ENCODE peak calls at places on chromosomes 7 and 10, in four cellular contexts. W is GM12878, F is H1, A is HepG2. L is an unnamed sample.
A peak's percentile ranks its signal among the peaks of the same experiment; 100 is the strongest.

GRCh38 chr7:95693551-95694333 is 78.6 kb upstream of the DYNC1I1 start:
- DNase-seq in W (no peak), F (no peak), A (no peak), L (no peak)

GRCh38 chr10:113891476-113891875 is 37.0 kb downstream of the NHLRC2 start:
- DNase-seq in W (no peak), F (no peak), A (no peak), L (no peak)

GRCh38 chr10:133511907-133512528 is 15.1 kb upstream of the CYP2E1 start:
- DNase-seq in W (no peak), F (no peak), A (no peak), L (no peak)

GRCh38 chr7:22320416-22320815 is 36.5 kb downstream of the RAPGEF5 start:
- DNase-seq in W (no peak), F (no peak), A (no peak), L (no peak)

GRCh38 chr7:151864081-151864480 is 12.8 kb downstream of the PRKAG2 start:
- DNase-seq in W (no peak), F (no peak), A (no peak), L (no peak)

GRCh38 chr7:19939746-19940145 is 166.3 kb upstream of the TMEM196 start:
- DNase-seq in W (no peak), F (no peak), A (no peak), L (no peak)

GRCh38 chr7:16747095-16747494 is 6.5 kb upstream of the TSPAN13 start:
- DNase-seq in W (no peak), F (no peak), A (no peak), L (no peak)

GRCh38 chr7:75866129-75866496 is 12.7 kb upstream of the RHBDD2 start:
- DNase-seq in W (no peak), F (no peak), A (no peak), L (no peak)

GRCh38 chr7:102024769-102025391 is 207.5 kb downstream of the CUX1 start:
- DNase-seq in W (no peak), F (no peak), A (peak; percentile 98), L (no peak)

GRCh38 chr7:95199779-95200558 is 124.4 kb downstream of the PON1 start:
- DNase-seq in W (no peak), F (no peak), A (peak; percentile 49), L (peak; percentile 54)

GRCh38 chr10:82558208-82558607 is 683.2 kb downstream of the NRG3 start:
- DNase-seq in W (no peak), F (no peak), A (no peak), L (no peak)

GRCh38 chr10:29132821-29133156 is 156.1 kb upstream of the LYZL1 start:
- DNase-seq in W (no peak), F (no peak), A (no peak), L (no peak)

GRCh38 chr7:158828343-158829020 is 827 bp downstream of the ESYT2 start:
- DNase-seq in W (no peak), F (peak; percentile 78), A (no peak), L (no peak)

GRCh38 chr7:27753863-27754262 is 13.9 kb downstream of the TAX1BP1 start:
- DNase-seq in W (no peak), F (no peak), A (no peak), L (no peak)

GRCh38 chr10:60663850-60664249 is 114.4 kb upstream of the CDK1 start:
- DNase-seq in W (no peak), F (no peak), A (peak; percentile 6), L (no peak)

GRCh38 chr7:26620352-26620751 is 244.0 kb downstream of the SKAP2 start:
- DNase-seq in W (no peak), F (peak; percentile 74), A (peak; percentile 46), L (peak; percentile 52)

GRCh38 chr10:20984632-20985031 is 87.5 kb upstream of the NEBL start:
- DNase-seq in W (no peak), F (no peak), A (no peak), L (no peak)

GRCh38 chr7:80230327-80230726 is 95.7 kb downstream of the GNAI1 start:
- DNase-seq in W (no peak), F (no peak), A (no peak), L (peak; percentile 36)

GRCh38 chr10:6347391-6347951 is 144.7 kb downstream of the PFKFB3 start:
- DNase-seq in W (peak; percentile 12), F (no peak), A (no peak), L (no peak)

GRCh38 chr7:30412810-30413504 is 65.6 kb downstream of the NOD1 start:
- DNase-seq in W (peak; percentile 16), F (peak; percentile 48), A (peak; percentile 88), L (peak; percentile 84)

GRCh38 chr7:34952822-34953221 is 84.5 kb downstream of the DPY19L1 start:
- DNase-seq in W (no peak), F (no peak), A (no peak), L (no peak)

GRCh38 chr7:144531181-144531580 is 127.7 kb upstream of the NOBOX start:
- DNase-seq in W (no peak), F (no peak), A (no peak), L (no peak)

GRCh38 chr10:5782174-5782573 is 31.1 kb downstream of the GDI2 start:
- DNase-seq in W (no peak), F (no peak), A (no peak), L (no peak)

GRCh38 chr10:62856021-62856420 is 39.9 kb upstream of the EGR2 start:
- DNase-seq in W (no peak), F (no peak), A (no peak), L (no peak)

GRCh38 chr10:43921881-43922280 is 273.2 kb upstream of the ZNF32 start:
- DNase-seq in W (no peak), F (no peak), A (no peak), L (no peak)

GRCh38 chr10:73940634-73941221 is 29.8 kb downstream of the PLAU start:
- DNase-seq in W (no peak), F (peak; percentile 96), A (peak; percentile 32), L (no peak)

GRCh38 chr7:81111781-81112540 is 193.1 kb upstream of the SEMA3C start:
- DNase-seq in W (no peak), F (no peak), A (no peak), L (no peak)

GRCh38 chr7:51350195-51350896 is 33.7 kb upstream of the COBL start:
- DNase-seq in W (no peak), F (no peak), A (peak; percentile 33), L (no peak)

GRCh38 chr7:21566094-21566493 is 23.3 kb downstream of the DNAH11 start:
- DNase-seq in W (no peak), F (no peak), A (peak; percentile 9), L (no peak)

GRCh38 chr10:73997479-73997805 is 474 bp upstream of the VCL start:
- DNase-seq in W (no peak), F (no peak), A (no peak), L (no peak)

GRCh38 chr10:79315602-79315920 is 31.7 kb upstream of the PPIF start:
- DNase-seq in W (no peak), F (no peak), A (no peak), L (no peak)

GRCh38 chr10:69573056-69573806 is at the start of gene NEUROG3:
- DNase-seq in W (peak; percentile 19), F (peak; percentile 79), A (no peak), L (no peak)
- H3K27me3 ChIP-seq in W (peaks cover 29% of the 10 kb centered on the region), F (peaks cover 98% of the 10 kb centered on the region), A (peaks cover 66% of the 10 kb centered on the region), L (peaks cover 98% of the 10 kb centered on the region)

GRCh38 chr7:3289996-3290395 is 11.1 kb upstream of the SDK1 start:
- DNase-seq in W (no peak), F (no peak), A (no peak), L (no peak)
- TF ChIP-seq SUZ12 in W (no peak), F (no peak), A (no peak), L (no peak)

DNA sequence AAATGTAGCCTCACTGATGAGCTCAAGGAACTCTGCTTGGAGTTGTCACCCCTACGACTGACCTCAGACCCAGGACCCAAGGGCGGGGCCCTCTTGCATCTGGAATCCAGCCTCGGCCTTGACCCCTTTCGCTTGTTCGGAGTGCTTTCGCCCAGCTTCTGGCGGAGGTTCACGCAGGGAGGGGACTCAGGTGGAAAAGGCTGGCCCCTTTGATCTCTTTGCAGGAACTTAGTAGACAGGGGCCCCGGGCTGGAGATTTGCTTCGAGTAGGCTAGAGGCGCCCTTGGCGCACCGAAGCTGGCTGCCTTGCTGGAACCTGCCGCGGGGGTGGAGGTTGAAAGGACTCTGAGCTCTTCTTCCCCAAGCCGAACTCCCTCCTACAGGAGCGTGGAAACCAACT is 255.0 kb downstream of the OTUD1 start:
- DNase-seq in W (no peak), F (peak; percentile 66), A (no peak), L (no peak)
- H3K4me3 ChIP-seq in W (no peak overlapping the region), F (peak overlapping the region; percentile 76), A (no peak overlapping the region), L (peak overlapping the region; percentile 72)

DNA sequence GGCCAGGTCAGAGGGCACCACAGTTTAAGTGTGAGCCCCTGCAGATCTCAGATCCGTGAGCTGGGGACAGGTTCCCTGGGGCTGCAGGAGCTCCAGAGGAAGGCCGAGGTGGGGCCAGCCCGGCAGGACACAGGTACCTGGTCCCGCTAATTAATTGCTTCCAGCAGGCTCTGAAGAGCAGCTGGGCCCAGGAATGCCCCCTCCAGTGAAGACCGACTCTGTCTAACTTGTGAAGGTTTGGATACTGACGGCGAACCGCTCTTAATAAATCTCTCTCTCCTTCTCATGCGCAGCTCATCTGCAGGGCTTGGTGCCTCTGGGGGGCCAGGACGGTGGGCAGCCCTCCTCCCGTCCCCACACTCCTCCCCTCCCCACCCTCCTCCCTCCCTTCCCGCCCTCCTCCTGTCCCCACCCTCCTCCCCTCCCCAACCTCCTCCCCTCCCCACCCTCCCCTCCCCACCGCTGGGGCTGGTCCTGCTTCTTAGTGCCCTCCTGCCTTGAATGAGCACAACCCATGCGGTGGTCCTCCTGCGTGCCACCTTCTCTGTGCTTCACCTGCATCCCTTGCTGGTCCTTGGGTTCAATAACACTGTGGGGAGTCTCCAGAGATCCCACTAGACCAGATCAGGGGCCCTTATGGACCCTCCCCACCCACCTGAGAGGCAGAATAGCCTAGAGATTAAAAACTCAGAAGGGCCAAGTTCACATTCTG is 38.3 kb downstream of the PDGFA start:
- DNase-seq in W (no peak), F (peak; percentile 22), A (no peak), L (no peak)
- H3K27me3 ChIP-seq in W (no peaks in the 10 kb centered on the region), F (no peaks in the 10 kb centered on the region), A (peaks cover 23% of the 10 kb centered on the region), L (peaks cover 17% of the 10 kb centered on the region)

GRCh38 chr7:43766564-43766963 is 8.1 kb downstream of the BLVRA start:
- DNase-seq in W (no peak), F (no peak), A (no peak), L (no peak)
- TF ChIP-seq SUZ12 in W (no peak), F (no peak), A (no peak), L (no peak)

GRCh38 chr10:86862786-86863185 is 94.6 kb downstream of the MMRN2 start:
- DNase-seq in W (no peak), F (no peak), A (peak; percentile 56), L (no peak)
- H3K4me3 ChIP-seq in W (no peak overlapping the region), F (no peak overlapping the region), A (no peak overlapping the region), L (no peak overlapping the region)

L was measured in NT2/D1.